ENCODE peak calls at places on chromosome 10, in ten cellular contexts. O, N, H, S, B, V, L, F, Z and U are unnamed samples.
A peak's percentile ranks its signal among the peaks of the same experiment; 100 is the strongest.

GRCh38 chr10:103445767-103446567 is 6.2 kb downstream of the CALHM2 start:
- DNase-seq in N (peak; percentile 76), O (peak; percentile 28), S (peak; percentile 32), V (peak; percentile 91), L (peak; percentile 91), Z (no peak), H (peak; percentile 31), F (peak; percentile 33), B (peak; percentile 93), U (peak; percentile 82)

GRCh38 chr10:131901181-131901829 is 497 bp downstream of the PPP2R2D start:
- DNase-seq in V (peak; percentile 83), F (no peak), B (peak; percentile 38), O (peak; percentile 63), Z (peak; percentile 28), L (peak; percentile 74), H (peak; percentile 70), N (peak; percentile 43), S (peak; percentile 66), U (peak; percentile 48)

GRCh38 chr10:26931223-26931622 is 70.5 kb upstream of the ABI1 start:
- DNase-seq in O (peak; percentile 63), F (no peak), N (no peak), Z (no peak), L (no peak), B (no peak), V (no peak), H (peak; percentile 66), S (peak; percentile 29), U (peak; percentile 23)

GRCh38 chr10:55410415-55410885 is 609.4 kb upstream of the PCDH15 start:
- DNase-seq in H (peak; percentile 10), S (peak; percentile 58), B (peak; percentile 20), N (peak; percentile 91), V (no peak), L (peak; percentile 49), Z (no peak), O (peak; percentile 42), F (no peak), U (peak; percentile 36)

GRCh38 chr10:93915603-93916002 is 21.8 kb downstream of the SLC35G1 start:
- DNase-seq in F (no peak), B (no peak), Z (no peak), L (no peak), H (no peak), S (no peak), N (no peak), V (no peak), O (no peak), U (no peak)

GRCh38 chr10:86642499-86642898 is 11.8 kb upstream of the OPN4 start:
- DNase-seq in F (peak; percentile 23), B (no peak), L (no peak), S (no peak), H (no peak), V (no peak), N (no peak), Z (peak; percentile 36), O (no peak), U (no peak)

GRCh38 chr10:87850742-87851205 is 12.6 kb downstream of the KLLN start:
- DNase-seq in L (peak; percentile 65), S (peak; percentile 60), F (peak; percentile 52), B (peak; percentile 57), O (peak; percentile 71), V (no peak), Z (peak; percentile 63), N (peak; percentile 54), H (peak; percentile 68), U (peak; percentile 45)

GRCh38 chr10:11522821-11523245 is 88.6 kb downstream of the USP6NL start:
- DNase-seq in Z (no peak), N (no peak), O (peak; percentile 74), B (peak; percentile 51), L (no peak), H (peak; percentile 53), V (no peak), F (no peak), S (no peak), U (peak; percentile 42)

GRCh38 chr10:102452672-102453340 is 1.5 kb upstream of the C10orf95 start:
- DNase-seq in F (peak; percentile 67), B (peak; percentile 55), H (peak; percentile 25), N (no peak), S (no peak), Z (no peak), V (no peak), O (peak; percentile 45), L (peak; percentile 68), U (no peak)

GRCh38 chr10:106355450-106355849 is 809.1 kb downstream of the SORCS1 start:
- DNase-seq in H (no peak), N (no peak), S (no peak), L (no peak), F (no peak), Z (no peak), O (no peak), V (no peak), B (no peak), U (no peak)

GRCh38 chr10:124600051-124600880 is 138.6 kb downstream of the LHPP start:
- DNase-seq in B (no peak), N (no peak), O (no peak), F (no peak), S (no peak), V (peak; percentile 70), Z (no peak), L (peak; percentile 23), H (no peak), U (no peak)
- H3K4me1 ChIP-seq in B (no peaks in the 10 kb centered on the region), N (no peaks in the 10 kb centered on the region), O (no peaks in the 10 kb centered on the region), F (no peaks in the 10 kb centered on the region), S (peaks cover 17% of the 10 kb centered on the region), V (no peaks in the 10 kb centered on the region), Z (peaks cover 6% of the 10 kb centered on the region), L (no peaks in the 10 kb centered on the region), H (peaks cover 2% of the 10 kb centered on the region), U (no peaks in the 10 kb centered on the region)

DNA sequence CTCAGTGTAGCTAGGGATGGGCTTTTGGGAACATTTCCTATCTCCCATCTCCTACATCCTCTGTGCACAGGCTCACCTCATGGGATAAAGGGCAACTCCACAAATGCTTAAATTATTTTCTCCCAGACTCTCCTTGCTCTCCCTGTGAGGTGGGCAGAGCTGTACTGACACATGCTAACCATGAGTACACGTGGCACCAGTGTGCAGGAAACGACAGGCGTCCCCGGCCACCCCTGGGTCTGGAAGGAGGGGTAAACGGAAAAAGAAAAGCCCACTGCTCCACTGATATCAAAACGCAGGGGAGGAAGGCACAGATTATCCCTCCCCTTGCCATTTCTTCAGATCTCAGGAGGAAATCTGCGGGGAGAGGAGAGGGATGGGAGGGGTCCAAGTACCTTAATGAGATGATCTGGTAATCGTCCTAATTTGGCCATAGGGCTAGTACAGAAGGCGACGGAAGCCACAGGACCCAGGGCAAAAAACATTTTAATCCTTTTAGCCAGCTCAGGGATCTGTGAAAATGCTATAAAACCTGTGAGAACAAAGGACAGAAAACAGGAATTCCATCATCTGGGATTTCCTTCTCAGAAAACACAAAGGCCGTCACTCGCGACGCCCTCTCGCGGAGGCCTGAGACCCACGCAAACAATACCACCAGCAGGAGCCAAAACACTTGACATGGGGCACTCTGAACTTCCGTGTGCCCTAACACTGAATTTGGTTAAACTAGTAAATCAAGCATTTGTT is 17.8 kb upstream of the CH25H start:
- DNase-seq in N (peak; percentile 88), L (no peak), Z (no peak), F (no peak), S (no peak), O (no peak), H (no peak), V (no peak), B (no peak), U (peak; percentile 37)
- H3K4me3 ChIP-seq in N (peak overlapping the region; percentile 23), L (peak overlapping the region; percentile 21), Z (no peak overlapping the region), F (no peak overlapping the region), S (no peak overlapping the region), O (no peak overlapping the region), H (no peak overlapping the region), V (no peak overlapping the region), B (no peak overlapping the region), U (peak overlapping the region; percentile 51)

DNA sequence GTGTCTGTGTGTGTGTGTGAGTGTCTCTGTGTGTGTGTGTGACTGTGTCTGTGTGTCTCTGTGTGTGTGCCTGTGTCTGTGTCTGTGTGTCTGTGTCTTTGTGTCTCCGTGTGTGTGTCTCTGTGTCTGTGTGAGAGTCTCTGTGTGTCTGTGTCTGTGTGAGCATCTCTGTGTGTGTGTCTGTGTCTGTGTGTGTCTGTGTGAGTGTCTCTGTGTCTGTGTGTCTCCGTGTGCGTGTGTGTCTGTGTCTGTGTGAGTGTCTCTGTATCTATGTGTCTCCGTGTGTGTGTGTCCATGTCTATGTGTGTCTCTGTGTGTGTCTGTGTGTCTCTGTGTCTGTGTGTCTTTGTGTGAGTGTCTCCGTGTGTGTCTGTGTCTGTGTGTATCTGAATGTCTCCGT is 120.4 kb downstream of the SH2D4B start:
- DNase-seq in H (no peak), F (no peak), O (no peak), Z (no peak), N (no peak), B (no peak), V (no peak), L (no peak), S (no peak), U (no peak)
- H3K9me3 ChIP-seq in H (no peaks in the 10 kb centered on the region), F (peaks cover 30% of the 10 kb centered on the region), O (peaks cover 7% of the 10 kb centered on the region), Z (peaks cover 46% of the 10 kb centered on the region), N (no peaks in the 10 kb centered on the region), B (no peaks in the 10 kb centered on the region), V (peaks cover 12% of the 10 kb centered on the region), L (peaks cover 18% of the 10 kb centered on the region), S (no peaks in the 10 kb centered on the region), U (peaks cover 41% of the 10 kb centered on the region)

GRCh38 chr10:125144209-125144608 is 16.2 kb downstream of the CTBP2 start:
- DNase-seq in F (no peak), N (no peak), O (no peak), V (peak; percentile 4), Z (no peak), B (no peak), H (no peak), L (no peak), S (no peak), U (no peak)

GRCh38 chr10:125140151-125140550 is 20.2 kb downstream of the CTBP2 start:
- DNase-seq in O (no peak), B (no peak), L (no peak), N (no peak), V (no peak), Z (no peak), S (no peak), F (no peak), H (no peak), U (no peak)

GRCh38 chr10:125141150-125141859 is 19.1 kb downstream of the CTBP2 start:
- DNase-seq in N (no peak), L (no peak), O (no peak), H (no peak), B (no peak), S (no peak), V (peak; percentile 39), Z (no peak), F (no peak), U (no peak)

GRCh38 chr10:125142946-125143345 is 17.4 kb downstream of the CTBP2 start:
- DNase-seq in V (peak; percentile 74), F (no peak), S (no peak), O (no peak), B (no peak), N (no peak), L (no peak), H (no peak), Z (no peak), U (no peak)

DNA sequence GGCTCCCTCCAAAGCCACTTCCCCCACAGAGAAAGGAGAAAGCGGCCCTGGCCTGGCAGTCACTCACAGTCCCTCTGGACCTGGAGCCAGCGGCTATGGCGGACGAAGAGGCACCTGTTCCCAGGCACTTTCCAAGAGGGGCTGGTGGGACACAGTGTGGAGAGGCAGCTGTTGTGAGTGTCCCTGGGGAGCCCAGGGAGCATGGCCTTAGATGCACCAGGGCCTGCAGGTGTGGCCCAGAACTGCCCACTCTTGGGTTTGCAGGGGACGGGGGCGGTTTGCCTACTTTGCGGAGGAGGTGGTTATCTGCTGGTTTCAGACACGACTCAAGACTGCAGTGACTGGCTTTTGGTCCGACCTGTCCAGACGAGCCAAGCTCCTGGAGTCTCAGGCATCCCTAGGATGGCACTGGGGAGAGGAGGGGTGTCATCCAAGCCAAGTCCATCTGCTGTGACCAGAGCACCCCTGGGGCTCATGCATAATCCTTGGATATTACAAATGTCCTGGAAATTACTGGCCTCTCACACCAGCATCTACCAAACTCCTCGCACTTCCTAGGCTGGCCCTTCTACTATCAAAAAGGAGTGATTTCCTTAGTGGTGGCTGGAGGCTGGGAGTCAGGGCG is 18.4 kb downstream of the CTBP2 start:
- DNase-seq in V (peak; percentile 69), N (no peak), Z (no peak), S (no peak), L (no peak), B (no peak), O (no peak), H (no peak), F (no peak), U (no peak)
- H3K4me1 ChIP-seq in V (no peaks in the 10 kb centered on the region), N (peaks cover 13% of the 10 kb centered on the region), Z (peaks cover 25% of the 10 kb centered on the region), S (peaks cover 59% of the 10 kb centered on the region), L (peaks cover 85% of the 10 kb centered on the region), B (peaks cover 84% of the 10 kb centered on the region), O (peaks cover 18% of the 10 kb centered on the region), H (peaks cover 59% of the 10 kb centered on the region), F (peaks cover 12% of the 10 kb centered on the region), U (peaks cover 88% of the 10 kb centered on the region)